ENCODE peak calls at places on chromosomes 2 and 18, in six cellular contexts. J is A549; V is right cardiac atrium; L is activated T-helper 9 cell treated with anti-CD3 and anti-CD28 coated beads, Interleukin-2, amount 50 U/mL, for 16 hours; C is GM12865; Y is neural crest cell. K is an unnamed sample.

GRCh38 chr18:39840406-39840805 is 2114.6 kb upstream of the PIK3C3 start:
- DNase-seq in J (no peak), V (no peak), L (no peak), C (no peak), Y (no peak), K (no peak)

GRCh38 chr18:1294229-1294628 is 389.6 kb downstream of the ADCYAP1 start:
- DNase-seq in J (no peak), V (no peak), L (no peak), C (no peak), Y (no peak), K (no peak)

GRCh38 chr2:101793277-101793969 is 95.9 kb downstream of the MAP4K4 start:
- DNase-seq in J (peak), V (no peak), L (no peak), C (no peak), Y (no peak), K (peak)

GRCh38 chr2:158786897-158787296 is 8.2 kb upstream of the DAPL1 start:
- DNase-seq in J (no peak), V (no peak), L (no peak), C (no peak), Y (no peak), K (no peak)

GRCh38 chr2:79910643-79911042 is 393.9 kb downstream of the LRRTM1 start:
- DNase-seq in J (no peak), V (no peak), L (no peak), C (no peak), Y (no peak), K (no peak)

GRCh38 chr2:74779587-74780135 is 54.3 kb upstream of the HK2 start:
- DNase-seq in J (no peak), V (no peak), L (no peak), C (no peak), Y (no peak), K (no peak)

GRCh38 chr2:201999289-201999688 is 34.4 kb upstream of the FZD7 start:
- DNase-seq in J (no peak), V (peak), L (no peak), C (no peak), Y (no peak), K (no peak)

GRCh38 chr2:47174731-47175361 is 19.7 kb upstream of the STPG4 start:
- DNase-seq in J (peak), V (peak), L (peak), C (peak), Y (no peak), K (no peak)

GRCh38 chr2:29878898-29879297 is 42.5 kb downstream of the ALK start:
- DNase-seq in J (peak), V (no peak), L (no peak), C (no peak), Y (no peak), K (no peak)

GRCh38 chr2:161972866-161973265 is 101.1 kb downstream of the DPP4 start:
- DNase-seq in J (no peak), V (no peak), L (no peak), C (no peak), Y (no peak), K (no peak)

GRCh38 chr2:64467463-64467843 is 13.5 kb downstream of the LGALSL start:
- DNase-seq in J (no peak), V (peak), L (no peak), C (no peak), Y (no peak), K (no peak)

GRCh38 chr2:99771691-99772333 is 282.0 kb upstream of the REV1 start:
- DNase-seq in J (no peak), V (peak), L (no peak), C (no peak), Y (no peak), K (peak)

GRCh38 chr2:74555610-74556103 is 1.1 kb downstream of the DOK1 start:
- DNase-seq in J (no peak), V (peak), L (no peak), C (no peak), Y (no peak), K (no peak)

GRCh38 chr2:223396993-223397392 is 205.2 kb downstream of the SCG2 start:
- DNase-seq in J (no peak), V (no peak), L (no peak), C (no peak), Y (no peak), K (no peak)

GRCh38 chr2:54176577-54176976 is 61.2 kb downstream of the ACYP2 start:
- DNase-seq in J (peak), V (peak), L (no peak), C (peak), Y (peak), K (peak)

GRCh38 chr2:200378652-200379290 is 72.3 kb downstream of the SPATS2L start:
- DNase-seq in J (no peak), V (no peak), L (no peak), C (no peak), Y (no peak), K (no peak)

GRCh38 chr2:60806988-60807681 is 51.1 kb downstream of the PAPOLG start:
- DNase-seq in J (no peak), V (no peak), L (peak), C (peak), Y (no peak), K (no peak)

GRCh38 chr2:49360051-49360767 is 205.9 kb upstream of the FSHR start:
- DNase-seq in J (no peak), V (no peak), L (no peak), C (no peak), Y (no peak), K (no peak)

GRCh38 chr18:9792565-9793226 is 84.6 kb downstream of the RAB31 start:
- DNase-seq in J (peak), V (peak), L (no peak), C (peak), Y (no peak), K (no peak)

K was measured in hypothalamus.